ENCODE peak calls at places on chromosome 3, in six cellular contexts. One of them, this sample, is unnamed.

GRCh38 chr3:177294221-177294620 is 96.9 kb upstream of the TBL1XR1 start:
- DNase-seq in CD8-positive, alpha-beta T cell: no peak
- DNase-seq in coronary artery: no peak
- DNase-seq in mesothelial cell of epicardium: no peak
- DNase-seq in uterus: peak
- DNase-seq in AG09319: no peak
- DNase-seq in this sample: peak

GRCh38 chr3:16477501-16477900 is 36.0 kb downstream of the RFTN1 start:
- DNase-seq in AG09319: peak
- DNase-seq in CD8-positive, alpha-beta T cell: no peak
- DNase-seq in mesothelial cell of epicardium: no peak
- DNase-seq in uterus: no peak
- DNase-seq in coronary artery: no peak
- DNase-seq in this sample: no peak

GRCh38 chr3:155859859-155860258 is 5.6 kb upstream of the SLC33A1 start:
- DNase-seq in CD8-positive, alpha-beta T cell: no peak
- DNase-seq in mesothelial cell of epicardium: no peak
- DNase-seq in AG09319: no peak
- DNase-seq in coronary artery: no peak
- DNase-seq in uterus: no peak
- DNase-seq in this sample: no peak

GRCh38 chr3:10917176-10917575 is 75.4 kb upstream of the SLC6A1 start:
- DNase-seq in mesothelial cell of epicardium: peak
- DNase-seq in AG09319: no peak
- DNase-seq in uterus: no peak
- DNase-seq in CD8-positive, alpha-beta T cell: no peak
- DNase-seq in coronary artery: peak
- DNase-seq in this sample: no peak

GRCh38 chr3:195751584-195751983 is 30.8 kb downstream of the MUC20 start:
- DNase-seq in coronary artery: no peak
- DNase-seq in uterus: no peak
- DNase-seq in CD8-positive, alpha-beta T cell: no peak
- DNase-seq in AG09319: no peak
- DNase-seq in mesothelial cell of epicardium: no peak
- DNase-seq in this sample: no peak

GRCh38 chr3:34731879-34732278 is 907.4 kb upstream of the ARPP21 start:
- DNase-seq in uterus: no peak
- DNase-seq in AG09319: no peak
- DNase-seq in mesothelial cell of epicardium: no peak
- DNase-seq in CD8-positive, alpha-beta T cell: no peak
- DNase-seq in coronary artery: no peak
- DNase-seq in this sample: no peak

GRCh38 chr3:99674086-99674789 is 35.8 kb downstream of the COL8A1 start:
- DNase-seq in coronary artery: no peak
- DNase-seq in uterus: no peak
- DNase-seq in CD8-positive, alpha-beta T cell: no peak
- DNase-seq in mesothelial cell of epicardium: no peak
- DNase-seq in AG09319: no peak
- DNase-seq in this sample: no peak

GRCh38 chr3:133489466-133490085 is 83.9 kb upstream of the CDV3 start:
- DNase-seq in coronary artery: no peak
- DNase-seq in AG09319: no peak
- DNase-seq in CD8-positive, alpha-beta T cell: no peak
- DNase-seq in mesothelial cell of epicardium: no peak
- DNase-seq in uterus: no peak
- DNase-seq in this sample: no peak

GRCh38 chr3:193348686-193349085 is 29.9 kb downstream of the ATP13A5 start:
- DNase-seq in uterus: no peak
- DNase-seq in CD8-positive, alpha-beta T cell: no peak
- DNase-seq in coronary artery: no peak
- DNase-seq in mesothelial cell of epicardium: no peak
- DNase-seq in AG09319: no peak
- DNase-seq in this sample: no peak

GRCh38 chr3:136078421-136079364 is 113.2 kb downstream of the PPP2R3A start:
- DNase-seq in coronary artery: no peak
- DNase-seq in uterus: no peak
- DNase-seq in AG09319: no peak
- DNase-seq in mesothelial cell of epicardium: no peak
- DNase-seq in CD8-positive, alpha-beta T cell: no peak
- DNase-seq in this sample: no peak

GRCh38 chr3:141940204-141940776 is 63.8 kb downstream of the ATP1B3 start:
- DNase-seq in mesothelial cell of epicardium: peak
- DNase-seq in coronary artery: no peak
- DNase-seq in AG09319: no peak
- DNase-seq in uterus: no peak
- DNase-seq in CD8-positive, alpha-beta T cell: no peak
- DNase-seq in this sample: peak

GRCh38 chr3:113614402-113614801 is 82.0 kb downstream of the USF3 start:
- DNase-seq in CD8-positive, alpha-beta T cell: no peak
- DNase-seq in mesothelial cell of epicardium: no peak
- DNase-seq in coronary artery: no peak
- DNase-seq in uterus: no peak
- DNase-seq in AG09319: no peak
- DNase-seq in this sample: no peak

GRCh38 chr3:133408961-133409360 is 9.1 kb downstream of the BFSP2 start:
- DNase-seq in AG09319: no peak
- DNase-seq in coronary artery: no peak
- DNase-seq in CD8-positive, alpha-beta T cell: no peak
- DNase-seq in mesothelial cell of epicardium: no peak
- DNase-seq in uterus: no peak
- DNase-seq in this sample: peak

GRCh38 chr3:56917740-56918568 is 116.2 kb upstream of the ARHGEF3 start:
- DNase-seq in mesothelial cell of epicardium: no peak
- DNase-seq in coronary artery: no peak
- DNase-seq in CD8-positive, alpha-beta T cell: no peak
- DNase-seq in AG09319: no peak
- DNase-seq in uterus: no peak
- DNase-seq in this sample: no peak

DNA sequence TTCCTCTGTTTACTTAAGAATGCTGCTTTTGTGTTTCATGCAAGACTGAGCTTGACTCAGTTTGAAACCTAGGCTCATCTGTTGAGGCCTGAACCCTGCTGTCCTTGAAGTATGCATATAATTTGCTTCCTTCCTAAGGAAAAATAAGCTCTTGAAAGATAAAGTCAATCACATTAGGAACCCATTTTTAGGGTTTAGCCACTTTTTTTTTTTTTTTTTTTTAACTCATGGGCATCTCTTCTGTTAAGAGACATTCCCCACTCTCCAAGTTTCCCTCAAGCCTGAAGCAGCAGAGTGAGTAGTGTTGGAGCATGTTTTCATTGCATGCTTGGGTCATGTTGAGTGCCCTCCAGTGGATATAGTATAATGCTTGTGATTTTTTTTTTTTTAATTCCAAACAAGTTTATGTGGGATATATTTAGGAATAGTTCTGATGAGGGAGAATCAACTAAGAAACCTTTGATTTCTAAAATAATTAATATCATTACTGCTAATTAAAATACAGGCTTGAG is 3.6 kb downstream of the CTNNB1 start:
- DNase-seq in AG09319: no peak
- DNase-seq in mesothelial cell of epicardium: no peak
- DNase-seq in CD8-positive, alpha-beta T cell: no peak
- DNase-seq in coronary artery: no peak
- DNase-seq in uterus: no peak
- DNase-seq in this sample: no peak
- TF ChIP-seq CTCF in AG09319: peak
- TF ChIP-seq CTCF in mesothelial cell of epicardium: no peak
- TF ChIP-seq CTCF in CD8-positive, alpha-beta T cell: no peak
- TF ChIP-seq CTCF in coronary artery: no peak
- TF ChIP-seq CTCF in uterus: no peak
- TF ChIP-seq CTCF in this sample: peak

GRCh38 chr3:121989943-121990342 is 32.1 kb downstream of the ILDR1 start:
- DNase-seq in mesothelial cell of epicardium: no peak
- DNase-seq in uterus: no peak
- DNase-seq in CD8-positive, alpha-beta T cell: no peak
- DNase-seq in coronary artery: no peak
- DNase-seq in AG09319: no peak
- DNase-seq in this sample: no peak
- TF ChIP-seq CTCF in mesothelial cell of epicardium: no peak
- TF ChIP-seq CTCF in uterus: no peak
- TF ChIP-seq CTCF in CD8-positive, alpha-beta T cell: no peak
- TF ChIP-seq CTCF in coronary artery: no peak
- TF ChIP-seq CTCF in AG09319: no peak
- TF ChIP-seq CTCF in this sample: no peak

DNA sequence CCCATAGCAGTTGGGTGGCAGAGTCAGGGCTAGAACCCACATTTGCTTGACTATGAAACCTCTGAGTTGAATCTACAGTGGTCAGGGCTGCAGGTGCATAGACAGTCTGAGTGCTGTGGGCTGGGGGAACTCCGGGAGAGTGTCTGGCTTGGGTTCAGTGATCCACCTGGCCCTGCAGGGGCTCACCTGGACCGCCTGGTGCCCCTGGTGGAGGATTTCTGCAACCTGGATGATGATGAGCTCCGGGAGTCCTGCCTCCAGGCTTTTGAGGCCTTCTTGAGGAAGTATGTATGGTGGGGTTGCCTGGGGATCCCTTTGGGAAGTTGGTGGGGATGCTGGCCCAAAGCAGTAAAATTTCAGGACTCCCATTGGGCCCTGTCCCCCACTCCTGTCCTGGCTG is 16.3 kb downstream of the CAND2 start:
- DNase-seq in coronary artery: no peak
- DNase-seq in uterus: no peak
- DNase-seq in mesothelial cell of epicardium: no peak
- DNase-seq in CD8-positive, alpha-beta T cell: no peak
- DNase-seq in AG09319: no peak
- DNase-seq in this sample: no peak
- TF ChIP-seq CTCF in coronary artery: no peak
- TF ChIP-seq CTCF in uterus: no peak
- TF ChIP-seq CTCF in mesothelial cell of epicardium: no peak
- TF ChIP-seq CTCF in CD8-positive, alpha-beta T cell: no peak
- TF ChIP-seq CTCF in AG09319: no peak
- TF ChIP-seq CTCF in this sample: no peak

GRCh38 chr3:119420196-119420595 is 43.2 kb downstream of the TMEM39A start:
- DNase-seq in AG09319: no peak
- DNase-seq in coronary artery: no peak
- DNase-seq in mesothelial cell of epicardium: no peak
- DNase-seq in CD8-positive, alpha-beta T cell: no peak
- DNase-seq in uterus: no peak
- DNase-seq in this sample: no peak
- TF ChIP-seq CTCF in AG09319: no peak
- TF ChIP-seq CTCF in coronary artery: no peak
- TF ChIP-seq CTCF in mesothelial cell of epicardium: no peak
- TF ChIP-seq CTCF in CD8-positive, alpha-beta T cell: no peak
- TF ChIP-seq CTCF in uterus: no peak
- TF ChIP-seq CTCF in this sample: no peak

GRCh38 chr3:26657406-26657976 is 34.9 kb downstream of the LRRC3B start:
- DNase-seq in mesothelial cell of epicardium: no peak
- DNase-seq in uterus: no peak
- DNase-seq in CD8-positive, alpha-beta T cell: no peak
- DNase-seq in AG09319: no peak
- DNase-seq in coronary artery: no peak
- DNase-seq in this sample: no peak
- TF ChIP-seq CTCF in mesothelial cell of epicardium: no peak
- TF ChIP-seq CTCF in uterus: no peak
- TF ChIP-seq CTCF in CD8-positive, alpha-beta T cell: no peak
- TF ChIP-seq CTCF in AG09319: no peak
- TF ChIP-seq CTCF in coronary artery: no peak
- TF ChIP-seq CTCF in this sample: no peak

GRCh38 chr3:25572919-25573385 is 91.8 kb downstream of the TOP2B start:
- DNase-seq in mesothelial cell of epicardium: no peak
- DNase-seq in AG09319: no peak
- DNase-seq in CD8-positive, alpha-beta T cell: no peak
- DNase-seq in uterus: no peak
- DNase-seq in coronary artery: no peak
- DNase-seq in this sample: no peak
- TF ChIP-seq CTCF in mesothelial cell of epicardium: no peak
- TF ChIP-seq CTCF in AG09319: no peak
- TF ChIP-seq CTCF in CD8-positive, alpha-beta T cell: no peak
- TF ChIP-seq CTCF in uterus: no peak
- TF ChIP-seq CTCF in coronary artery: no peak
- TF ChIP-seq CTCF in this sample: no peak

This sample was measured in AG09309.